ENCODE peak calls at places on chromosomes 6 and 20, in ten cellular contexts. K is breast epithelium, J is adrenal gland, A is osteoblast, D is body of pancreas, O is kidney, Q is vagina, E is thoracic aorta, X is OCI-LY7, F is uterus. C is an unnamed sample.

GRCh38 chr6:83442752-83443151 is 11.9 kb upstream of the ME1 start:
- DNase-seq in K (no peak), J (no peak), A (no peak), D (no peak), O (no peak), Q (no peak), E (no peak), X (no peak), F (no peak), C (no peak)

GRCh38 chr20:57065646-57066045 is 200.8 kb downstream of the BMP7 start:
- DNase-seq in K (no peak), J (no peak), A (no peak), D (no peak), O (no peak), Q (no peak), E (no peak), X (no peak), F (no peak), C (no peak)

GRCh38 chr6:111521497-111522275 is 38.7 kb upstream of the REV3L start:
- DNase-seq in K (no peak), J (no peak), A (no peak), D (no peak), O (no peak), Q (no peak), E (no peak), X (no peak), F (no peak), C (no peak)

GRCh38 chr6:32883789-32884188 is 29.8 kb downstream of the PSMB9 start:
- DNase-seq in K (no peak), J (peak; percentile 61), A (peak; percentile 76), D (no peak), O (peak; percentile 77), Q (no peak), E (no peak), X (no peak), F (no peak), C (peak; percentile 14)

GRCh38 chr20:13212750-13213149 is 8.3 kb upstream of the ISM1 start:
- DNase-seq in K (no peak), J (no peak), A (no peak), D (no peak), O (no peak), Q (no peak), E (no peak), X (no peak), F (no peak), C (no peak)

GRCh38 chr20:19026121-19026878 is 186.1 kb upstream of the SLC24A3 start:
- DNase-seq in K (no peak), J (peak; percentile 57), A (peak; percentile 36), D (no peak), O (no peak), Q (peak; percentile 74), E (no peak), X (no peak), F (peak; percentile 69), C (no peak)

GRCh38 chr6:15905488-15906392 is 223.1 kb upstream of the MYLIP start:
- DNase-seq in K (no peak), J (no peak), A (no peak), D (no peak), O (no peak), Q (no peak), E (no peak), X (no peak), F (no peak), C (no peak)

GRCh38 chr20:19408971-19409370 is 196.5 kb downstream of the SLC24A3 start:
- DNase-seq in K (no peak), J (no peak), A (no peak), D (no peak), O (no peak), Q (no peak), E (no peak), X (no peak), F (no peak), C (no peak)

GRCh38 chr6:27495386-27496135 is 22.7 kb upstream of the ZNF184 start:
- DNase-seq in K (no peak), J (peak; percentile 35), A (peak; percentile 91), D (peak; percentile 56), O (no peak), Q (no peak), E (no peak), X (no peak), F (peak; percentile 50), C (peak; percentile 33)

DNA sequence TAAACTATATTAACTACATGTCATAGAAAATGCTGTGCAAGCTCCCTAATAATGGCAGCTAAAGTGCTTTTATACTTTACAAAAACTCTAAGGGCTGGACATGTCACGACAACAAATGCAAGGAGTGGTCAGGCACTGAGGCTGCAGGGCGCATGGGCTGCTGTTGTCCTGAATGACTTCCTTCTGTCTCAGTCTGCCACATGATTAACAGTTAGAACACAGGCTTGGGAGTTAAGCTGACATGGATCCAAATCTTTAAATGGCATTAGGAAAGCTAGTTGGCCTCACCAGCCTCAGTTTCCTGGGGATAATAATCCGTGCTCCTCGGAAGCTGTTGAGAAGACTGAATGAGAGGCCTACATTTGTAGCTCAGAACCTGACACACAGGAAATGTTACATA is 57.4 kb downstream of the PREP start:
- DNase-seq in K (no peak), J (no peak), A (no peak), D (no peak), O (no peak), Q (no peak), E (no peak), X (no peak), F (no peak), C (no peak)
- H3K27ac ChIP-seq in K (peak overlapping the region; percentile 57), J (no peak overlapping the region), A (no peak overlapping the region), D (peak overlapping the region; percentile 27), O (no peak overlapping the region), Q (no peak overlapping the region), E (no peak overlapping the region), X (no peak overlapping the region), F (no peak overlapping the region), C (no peak overlapping the region)

GRCh38 chr6:35091353-35092083 is 49.6 kb downstream of the TCP11 start:
- DNase-seq in K (no peak), J (no peak), A (peak; percentile 66), D (no peak), O (no peak), Q (no peak), E (no peak), X (no peak), F (no peak), C (no peak)
- H3K4me1 ChIP-seq in K (no peaks in the 10 kb centered on the region), J (peaks cover 35% of the 10 kb centered on the region), A (peaks cover 59% of the 10 kb centered on the region), D (peaks cover 8% of the 10 kb centered on the region), O (peaks cover 18% of the 10 kb centered on the region), Q (peaks cover 42% of the 10 kb centered on the region), E (peaks cover 98% of the 10 kb centered on the region), X (no peaks in the 10 kb centered on the region), F (peaks cover 10% of the 10 kb centered on the region), C (no peaks in the 10 kb centered on the region)

GRCh38 chr6:87922191-87922946 is 125.3 kb upstream of the SPACA1 start:
- DNase-seq in K (no peak), J (no peak), A (no peak), D (no peak), O (no peak), Q (no peak), E (no peak), X (peak; percentile 66), F (no peak), C (no peak)

GRCh38 chr6:87922947-87923330 is 124.7 kb upstream of the SPACA1 start:
- DNase-seq in K (no peak), J (no peak), A (no peak), D (no peak), O (no peak), Q (no peak), E (no peak), X (peak; percentile 98), F (no peak), C (no peak)

GRCh38 chr6:87920245-87920644 is 127.4 kb upstream of the SPACA1 start:
- DNase-seq in K (no peak), J (no peak), A (peak; percentile 51), D (no peak), O (no peak), Q (no peak), E (no peak), X (peak; percentile 56), F (no peak), C (no peak)

GRCh38 chr6:87919416-87919815 is 128.2 kb upstream of the SPACA1 start:
- DNase-seq in K (no peak), J (no peak), A (no peak), D (no peak), O (no peak), Q (no peak), E (no peak), X (peak; percentile 56), F (no peak), C (no peak)

DNA sequence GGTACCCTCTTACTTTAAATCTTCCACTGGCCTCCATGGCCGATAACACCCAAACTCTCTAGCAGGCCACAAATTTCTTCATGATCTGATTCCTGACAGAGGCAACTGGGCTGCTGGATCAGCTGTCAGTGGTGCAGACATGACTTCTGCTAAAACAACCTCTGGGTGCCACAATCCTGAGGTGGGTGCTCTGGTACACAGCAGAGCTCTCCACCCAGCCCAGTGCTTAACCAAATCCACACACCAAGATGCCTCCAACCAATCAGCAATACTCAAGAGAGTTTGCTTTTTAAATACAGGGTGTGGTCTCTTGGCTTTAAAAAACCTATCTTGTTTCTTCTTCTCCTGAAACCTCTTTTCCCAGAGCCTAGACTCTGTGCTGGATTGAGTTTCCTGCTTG is 126.6 kb upstream of the SPACA1 start:
- DNase-seq in K (no peak), J (no peak), A (no peak), D (no peak), O (no peak), Q (no peak), E (no peak), X (peak; percentile 85), F (no peak), C (no peak)
- H3K27ac ChIP-seq in K (no peak overlapping the region), J (no peak overlapping the region), A (no peak overlapping the region), D (no peak overlapping the region), O (no peak overlapping the region), Q (no peak overlapping the region), E (no peak overlapping the region), X (peak overlapping the region; percentile 99), F (no peak overlapping the region), C (no peak overlapping the region)

DNA sequence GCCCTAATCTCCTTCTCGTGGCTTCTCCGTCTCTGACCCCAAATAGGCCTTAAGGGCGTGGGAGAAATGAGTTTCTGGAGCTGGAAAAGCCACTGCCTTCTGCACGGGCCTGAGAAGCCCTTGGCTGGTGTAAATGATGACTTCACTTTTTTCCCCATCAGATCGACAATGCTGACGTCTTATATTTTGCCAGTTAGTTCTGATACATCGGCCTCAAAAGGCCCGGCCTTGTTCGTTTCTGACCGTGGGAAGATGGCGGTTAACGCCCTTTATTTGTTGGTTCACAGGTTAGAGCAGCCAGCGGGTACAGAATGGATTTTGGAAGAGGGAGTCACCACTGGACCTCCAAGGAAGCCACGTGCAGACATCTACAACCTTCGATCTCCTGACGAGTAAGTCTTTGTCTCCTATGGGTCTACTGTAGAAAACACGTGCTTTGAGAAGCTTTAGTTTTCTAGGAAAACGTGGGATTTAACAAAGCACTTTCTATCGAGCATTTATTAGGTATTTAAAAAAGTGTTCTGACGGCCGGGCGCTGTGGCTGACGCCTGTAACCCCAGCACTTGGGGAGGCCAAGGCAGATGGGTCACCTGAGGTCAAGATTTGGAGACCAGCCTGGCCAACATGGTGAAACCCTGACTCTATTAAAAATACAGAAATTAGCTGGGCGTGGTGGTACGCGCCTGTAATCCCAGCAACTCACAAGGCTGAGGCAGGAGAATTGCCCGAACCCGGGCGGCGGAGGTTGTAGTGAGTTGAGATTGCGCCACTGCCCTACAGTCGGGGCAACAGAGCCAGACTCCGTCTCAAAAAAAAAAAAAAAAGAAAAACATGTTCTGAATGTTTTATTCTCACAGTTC is 1.2 kb upstream of the ZNFX1 start:
- DNase-seq in K (no peak), J (peak; percentile 37), A (no peak), D (peak; percentile 32), O (no peak), Q (no peak), E (no peak), X (peak; percentile 46), F (no peak), C (no peak)
- H3K4me1 ChIP-seq in K (peaks cover 14% of the 10 kb centered on the region), J (peaks cover 55% of the 10 kb centered on the region), A (peaks cover 42% of the 10 kb centered on the region), D (peaks cover 61% of the 10 kb centered on the region), O (peaks cover 24% of the 10 kb centered on the region), Q (peaks cover 73% of the 10 kb centered on the region), E (peaks cover 58% of the 10 kb centered on the region), X (peaks cover 58% of the 10 kb centered on the region), F (no peaks in the 10 kb centered on the region), C (no peaks in the 10 kb centered on the region)